ENCODE peak calls at places on chromosomes 3 and 15, in six cellular contexts. C, Y, D, P, V and K are unnamed samples.

GRCh38 chr3:138497021-138497420 is 62.6 kb downstream of the ESYT3 start:
- DNase-seq in C (no peak), Y (no peak), D (no peak), P (no peak), V (no peak), K (no peak)

GRCh38 chr3:66405701-66406091 is 95.1 kb downstream of the LRIG1 start:
- DNase-seq in C (no peak), Y (no peak), D (no peak), P (no peak), V (no peak), K (no peak)

GRCh38 chr3:128824132-128824850 is 55.1 kb upstream of the ACAD9 start:
- DNase-seq in C (no peak), Y (no peak), D (no peak), P (no peak), V (no peak), K (no peak)

GRCh38 chr3:102090646-102091045 is 241.3 kb downstream of the NFKBIZ start:
- DNase-seq in C (no peak), Y (no peak), D (no peak), P (no peak), V (no peak), K (no peak)

GRCh38 chr3:13236774-13237173 is 163.5 kb upstream of the IQSEC1 start:
- DNase-seq in C (no peak), Y (no peak), D (no peak), P (no peak), V (no peak), K (no peak)

GRCh38 chr3:67790043-67790442 is 135.6 kb upstream of the SUCLG2 start:
- DNase-seq in C (peak; percentile 65), Y (no peak), D (no peak), P (no peak), V (peak; percentile 33), K (no peak)

GRCh38 chr3:178059836-178060235 is 476.4 kb upstream of the KCNMB2 start:
- DNase-seq in C (no peak), Y (no peak), D (no peak), P (no peak), V (no peak), K (no peak)

GRCh38 chr15:53384417-53384816 is 375.0 kb downstream of the WDR72 start:
- DNase-seq in C (peak; percentile 61), Y (no peak), D (peak; percentile 62), P (no peak), V (no peak), K (no peak)

GRCh38 chr3:41065340-41065739 is 134.0 kb upstream of the CTNNB1 start:
- DNase-seq in C (no peak), Y (no peak), D (no peak), P (no peak), V (no peak), K (no peak)

GRCh38 chr3:129485681-129486056 is 42.8 kb upstream of the RHO start:
- DNase-seq in C (peak; percentile 68), Y (peak; percentile 82), D (peak; percentile 87), P (peak; percentile 93), V (peak; percentile 80), K (peak; percentile 52)

GRCh38 chr3:6172871-6173667 is 687.8 kb upstream of the GRM7 start:
- DNase-seq in C (no peak), Y (no peak), D (no peak), P (no peak), V (no peak), K (no peak)

GRCh38 chr3:127177226-127177625 is 15.7 kb upstream of the PRR23E start:
- DNase-seq in C (no peak), Y (no peak), D (no peak), P (no peak), V (no peak), K (no peak)

GRCh38 chr3:16270855-16271254 is 5.8 kb downstream of the OXNAD1 start:
- DNase-seq in C (no peak), Y (no peak), D (no peak), P (no peak), V (no peak), K (no peak)

GRCh38 chr15:89576417-89576773 is 1.1 kb downstream of the TICRR start:
- DNase-seq in C (no peak), Y (no peak), D (no peak), P (no peak), V (no peak), K (no peak)

GRCh38 chr3:34212175-34212574 is 413.7 kb downstream of the PDCD6IP start:
- DNase-seq in C (no peak), Y (no peak), D (no peak), P (no peak), V (no peak), K (no peak)

GRCh38 chr3:52831500-52832301 is 1.2 kb upstream of the ITIH4 start:
- DNase-seq in C (peak; percentile 81), Y (peak; percentile 55), D (no peak), P (peak; percentile 73), V (peak; percentile 62), K (peak; percentile 62)

GRCh38 chr3:104628185-104628789 is 738.4 kb upstream of the ALCAM start:
- DNase-seq in C (no peak), Y (no peak), D (no peak), P (no peak), V (no peak), K (no peak)

GRCh38 chr3:133292251-133292650 is 107.6 kb upstream of the BFSP2 start:
- DNase-seq in C (no peak), Y (no peak), D (no peak), P (no peak), V (no peak), K (no peak)

GRCh38 chr3:51591231-51591630 is 52.7 kb downstream of the RAD54L2 start:
- DNase-seq in C (no peak), Y (no peak), D (no peak), P (no peak), V (no peak), K (no peak)

GRCh38 chr3:131503328-131503650 is 518 bp upstream of the MRPL3 start:
- DNase-seq in C (no peak), Y (no peak), D (no peak), P (no peak), V (no peak), K (no peak)
- H3K4me3 ChIP-seq in C (peak overlapping the region; percentile 97), Y (peak overlapping the region; percentile 55), D (peak overlapping the region; percentile 88), P (peak overlapping the region; percentile 72), V (peak overlapping the region; percentile 90), K (no peak overlapping the region)

DNA sequence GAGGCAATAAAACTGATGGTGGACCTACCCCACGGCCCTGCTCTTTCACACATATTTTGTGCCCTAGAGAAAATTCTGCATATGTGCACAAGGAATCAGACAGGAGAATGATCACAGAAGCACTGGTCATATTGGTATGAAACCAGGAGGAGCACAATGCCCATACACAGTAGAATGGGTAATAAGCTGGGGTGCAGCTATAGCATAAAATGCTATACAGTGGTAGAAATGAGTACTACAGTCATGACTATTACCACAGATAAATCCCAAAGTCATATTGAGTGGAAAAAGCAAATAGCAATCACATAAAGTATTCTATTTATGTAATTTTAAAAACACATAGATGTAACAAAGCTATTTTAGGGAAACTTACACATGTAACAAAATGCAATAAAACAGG is 175.9 kb upstream of the SLC24A5 start:
- DNase-seq in C (no peak), Y (no peak), D (no peak), P (no peak), V (no peak), K (no peak)
- TF ChIP-seq CTCF in C (no peak), Y (no peak), D (no peak), P (no peak), V (no peak), K (no peak)

GRCh38 chr15:63071288-63071909 is 28.9 kb downstream of the TPM1 start:
- DNase-seq in C (no peak), Y (no peak), D (no peak), P (no peak), V (no peak), K (no peak)

GRCh38 chr15:63072023-63072650 is 29.6 kb downstream of the TPM1 start:
- DNase-seq in C (no peak), Y (no peak), D (no peak), P (no peak), V (no peak), K (no peak)

GRCh38 chr15:63069616-63069952 is 27.0 kb downstream of the TPM1 start:
- DNase-seq in C (no peak), Y (no peak), D (no peak), P (no peak), V (no peak), K (no peak)

GRCh38 chr15:63072809-63073277 is 30.3 kb downstream of the TPM1 start:
- DNase-seq in C (no peak), Y (no peak), D (no peak), P (no peak), V (no peak), K (no peak)

DNA sequence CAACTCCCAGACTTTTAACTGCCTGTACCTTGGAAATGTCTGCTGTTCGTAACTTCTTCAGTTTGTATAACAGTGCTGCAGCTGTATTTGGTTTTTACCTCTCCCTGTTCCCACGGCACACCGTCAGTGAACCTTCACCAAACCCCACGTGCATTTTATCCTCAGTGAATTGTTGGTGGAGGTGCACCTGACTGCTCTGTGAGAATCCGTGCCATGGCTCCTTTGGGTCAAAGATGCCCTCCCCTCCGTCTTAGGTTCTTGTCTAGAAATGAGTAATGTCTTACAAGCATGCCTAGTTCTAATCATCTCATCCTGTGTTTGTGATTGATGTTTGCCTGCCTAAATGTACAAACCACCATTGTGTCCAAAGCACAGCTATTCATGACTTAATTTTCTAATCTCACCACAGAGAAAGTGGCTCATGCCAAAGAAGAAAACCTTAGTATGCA is 28.2 kb downstream of the TPM1 start:
- DNase-seq in C (no peak), Y (no peak), D (no peak), P (no peak), V (no peak), K (no peak)
- H3K4me1 ChIP-seq in C (peaks cover 7% of the 10 kb centered on the region), Y (no peaks in the 10 kb centered on the region), D (peaks cover 5% of the 10 kb centered on the region), P (no peaks in the 10 kb centered on the region), V (peaks cover 6% of the 10 kb centered on the region), K (no peaks in the 10 kb centered on the region)

DNA sequence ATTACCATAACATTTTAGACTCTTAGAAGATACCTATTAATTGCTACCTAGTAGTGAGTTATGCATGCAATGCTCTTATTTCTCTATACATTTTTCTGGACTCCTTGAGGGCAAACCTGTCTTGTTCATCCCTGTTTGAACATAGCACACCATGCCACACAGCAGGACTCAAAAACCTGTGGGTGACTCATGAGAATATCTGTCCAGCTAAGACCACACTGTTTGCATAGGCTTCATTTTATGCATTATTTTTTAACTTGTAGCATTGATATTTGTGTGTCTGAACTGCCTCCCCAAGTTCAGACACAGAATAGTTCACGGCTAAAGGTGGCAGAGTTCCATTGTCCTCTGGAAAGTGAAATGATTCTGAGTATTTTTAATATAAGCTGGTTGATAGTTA is 1.8 kb downstream of the LMCD1 start:
- DNase-seq in C (no peak), Y (no peak), D (no peak), P (no peak), V (no peak), K (no peak)
- H3K4me3 ChIP-seq in C (no peak overlapping the region), Y (peak overlapping the region; percentile 15), D (peak overlapping the region; percentile 57), P (peak overlapping the region; percentile 35), V (peak overlapping the region; percentile 17), K (no peak overlapping the region)

GRCh38 chr3:147843331-147843730 is 434.2 kb downstream of the ZIC1 start:
- DNase-seq in C (no peak), Y (no peak), D (no peak), P (no peak), V (no peak), K (no peak)

GRCh38 chr3:147838650-147839049 is 429.5 kb downstream of the ZIC1 start:
- DNase-seq in C (no peak), Y (no peak), D (no peak), P (no peak), V (no peak), K (no peak)
- TF ChIP-seq CTCF in C (no peak), Y (no peak), D (no peak), P (no peak), V (no peak), K (no peak)